ENCODE peak calls at places on chromosomes 12 and 14, in nine cellular contexts. H, T, E, F, W, D, X, Y and Z are unnamed samples.
A peak's percentile ranks its signal among the peaks of the same experiment; 100 is the strongest.

GRCh38 chr14:23580152-23580926 is 1.7 kb upstream of the JPH4 start:
- DNase-seq in D (no peak), H (no peak), E (no peak), W (no peak), F (no peak), X (no peak), T (no peak), Y (no peak), Z (no peak)

GRCh38 chr12:75722714-75723200 is 211.3 kb upstream of the KRR1 start:
- DNase-seq in E (peak; percentile 95), Y (no peak), F (peak; percentile 13), H (no peak), D (peak; percentile 96), T (peak; percentile 87), W (peak; percentile 94), X (peak; percentile 93), Z (peak; percentile 88)

GRCh38 chr12:119780786-119781434 is 96.2 kb downstream of the CIT start:
- DNase-seq in F (no peak), E (peak; percentile 67), W (peak; percentile 63), T (peak; percentile 78), Y (no peak), H (peak; percentile 55), X (peak; percentile 38), D (peak; percentile 65), Z (peak; percentile 38)

GRCh38 chr12:31874961-31875608 is 84.1 kb upstream of the RESF1 start:
- DNase-seq in T (peak; percentile 92), W (peak; percentile 60), E (peak; percentile 93), H (no peak), Y (peak; percentile 57), X (peak; percentile 3), F (peak; percentile 50), D (peak; percentile 96), Z (peak; percentile 90)

GRCh38 chr12:113781415-113782198 is 184.5 kb downstream of the RBM19 start:
- DNase-seq in D (peak; percentile 74), Y (no peak), X (no peak), W (peak; percentile 65), H (no peak), E (peak; percentile 35), T (no peak), F (no peak), Z (no peak)

GRCh38 chr14:45998554-45998953 is 653.0 kb downstream of the RPL10L start:
- DNase-seq in D (no peak), E (no peak), W (no peak), H (no peak), T (no peak), F (no peak), Y (no peak), X (no peak), Z (no peak)

GRCh38 chr14:84527706-84528105 is 1002.2 kb upstream of the FLRT2 start:
- DNase-seq in T (no peak), Y (no peak), X (no peak), E (no peak), F (no peak), W (no peak), H (no peak), D (no peak), Z (no peak)

GRCh38 chr12:104653730-104654328 is 197.1 kb downstream of the CHST11 start:
- DNase-seq in X (peak; percentile 45), T (no peak), W (no peak), E (no peak), D (no peak), H (peak; percentile 45), Y (no peak), F (no peak), Z (peak; percentile 23)

GRCh38 chr14:68789798-68790655 is 2.8 kb downstream of the ZFP36L1 start:
- DNase-seq in F (no peak), W (peak; percentile 48), X (peak; percentile 49), D (peak; percentile 53), T (peak; percentile 57), H (peak; percentile 26), Y (peak; percentile 66), E (peak; percentile 17), Z (peak; percentile 42)

GRCh38 chr14:51860836-51861583 is 598 bp downstream of the GNG2 start:
- DNase-seq in E (no peak), D (peak; percentile 32), Y (no peak), X (no peak), H (no peak), W (peak; percentile 16), F (no peak), T (no peak), Z (peak; percentile 31)

GRCh38 chr14:74265312-74265965 is 26.2 kb downstream of the VSX2 start:
- DNase-seq in H (no peak), T (no peak), X (no peak), W (no peak), E (no peak), D (no peak), F (no peak), Y (no peak), Z (no peak)

GRCh38 chr12:59650594-59651229 is 54.9 kb downstream of the SLC16A7 start:
- DNase-seq in X (peak; percentile 20), E (no peak), Y (no peak), H (no peak), W (peak; percentile 47), T (peak; percentile 57), D (peak; percentile 17), F (no peak), Z (no peak)

GRCh38 chr14:96762650-96763049 is 34.5 kb upstream of the VRK1 start:
- DNase-seq in W (peak; percentile 57), E (peak; percentile 77), F (peak; percentile 21), X (peak; percentile 77), H (peak; percentile 84), Y (no peak), D (peak; percentile 76), T (peak; percentile 62), Z (peak; percentile 78)

GRCh38 chr14:58199726-58200479 is at the start of gene ACTR10:
- DNase-seq in W (peak; percentile 65), X (peak; percentile 89), E (peak; percentile 82), H (peak; percentile 90), F (peak; percentile 74), T (peak; percentile 91), D (peak; percentile 76), Y (peak; percentile 94), Z (peak; percentile 90)